ENCODE peak calls at places on chromosomes 6 and 20, in ten cellular contexts. One of them, this sample, is unnamed.

GRCh38 chr6:31558631-31559500 is 11.5 kb downstream of the NFKBIL1 start:
- DNase-seq in H1: no peak
- DNase-seq in breast epithelium: no peak
- DNase-seq in esophagus muscularis mucosa: no peak
- DNase-seq in HCT116: no peak
- DNase-seq in prostate gland: no peak
- DNase-seq in transverse colon: peak; percentile 42
- DNase-seq in sigmoid colon: peak; percentile 69
- DNase-seq in suprapubic skin: no peak
- DNase-seq in upper lobe of left lung: peak; percentile 62
- DNase-seq in this sample: no peak

GRCh38 chr20:25352746-25353145 is 37.9 kb downstream of the ABHD12 start:
- DNase-seq in H1: no peak
- DNase-seq in breast epithelium: no peak
- DNase-seq in esophagus muscularis mucosa: no peak
- DNase-seq in HCT116: no peak
- DNase-seq in prostate gland: no peak
- DNase-seq in transverse colon: no peak
- DNase-seq in sigmoid colon: no peak
- DNase-seq in suprapubic skin: no peak
- DNase-seq in upper lobe of left lung: no peak
- DNase-seq in this sample: no peak

GRCh38 chr6:42751055-42751454 is 5.2 kb upstream of the TBCC start:
- DNase-seq in H1: no peak
- DNase-seq in breast epithelium: no peak
- DNase-seq in esophagus muscularis mucosa: no peak
- DNase-seq in HCT116: no peak
- DNase-seq in prostate gland: no peak
- DNase-seq in transverse colon: no peak
- DNase-seq in sigmoid colon: no peak
- DNase-seq in suprapubic skin: no peak
- DNase-seq in upper lobe of left lung: no peak
- DNase-seq in this sample: no peak

GRCh38 chr6:65557224-65557623 is 149.8 kb downstream of the EYS start:
- DNase-seq in H1: no peak
- DNase-seq in breast epithelium: no peak
- DNase-seq in esophagus muscularis mucosa: no peak
- DNase-seq in HCT116: no peak
- DNase-seq in prostate gland: no peak
- DNase-seq in transverse colon: no peak
- DNase-seq in sigmoid colon: no peak
- DNase-seq in suprapubic skin: no peak
- DNase-seq in upper lobe of left lung: no peak
- DNase-seq in this sample: no peak

GRCh38 chr6:84674395-84674794 is 90.0 kb downstream of the TBX18 start:
- DNase-seq in H1: no peak
- DNase-seq in breast epithelium: no peak
- DNase-seq in esophagus muscularis mucosa: no peak
- DNase-seq in HCT116: no peak
- DNase-seq in prostate gland: no peak
- DNase-seq in transverse colon: no peak
- DNase-seq in sigmoid colon: no peak
- DNase-seq in suprapubic skin: no peak
- DNase-seq in upper lobe of left lung: no peak
- DNase-seq in this sample: no peak

GRCh38 chr20:61883867-61884393 is 181.8 kb downstream of the TAF4 start:
- DNase-seq in H1: no peak
- DNase-seq in breast epithelium: no peak
- DNase-seq in esophagus muscularis mucosa: no peak
- DNase-seq in HCT116: no peak
- DNase-seq in prostate gland: no peak
- DNase-seq in transverse colon: no peak
- DNase-seq in sigmoid colon: no peak
- DNase-seq in suprapubic skin: no peak
- DNase-seq in upper lobe of left lung: no peak
- DNase-seq in this sample: no peak

GRCh38 chr20:17530716-17531536 is at the start of gene BFSP1:
- DNase-seq in H1: peak; percentile 25
- DNase-seq in breast epithelium: peak; percentile 58
- DNase-seq in esophagus muscularis mucosa: no peak
- DNase-seq in HCT116: no peak
- DNase-seq in prostate gland: peak; percentile 22
- DNase-seq in transverse colon: peak; percentile 56
- DNase-seq in sigmoid colon: no peak
- DNase-seq in suprapubic skin: no peak
- DNase-seq in upper lobe of left lung: peak; percentile 48
- DNase-seq in this sample: peak; percentile 68

GRCh38 chr6:111417946-111418345 is 65.1 kb downstream of the REV3L start:
- DNase-seq in H1: no peak
- DNase-seq in breast epithelium: no peak
- DNase-seq in esophagus muscularis mucosa: no peak
- DNase-seq in HCT116: no peak
- DNase-seq in prostate gland: no peak
- DNase-seq in transverse colon: no peak
- DNase-seq in sigmoid colon: no peak
- DNase-seq in suprapubic skin: no peak
- DNase-seq in upper lobe of left lung: no peak
- DNase-seq in this sample: no peak

GRCh38 chr6:71473908-71474307 is 185.3 kb downstream of the OGFRL1 start:
- DNase-seq in H1: no peak
- DNase-seq in breast epithelium: no peak
- DNase-seq in esophagus muscularis mucosa: peak; percentile 93
- DNase-seq in HCT116: no peak
- DNase-seq in prostate gland: no peak
- DNase-seq in transverse colon: peak; percentile 28
- DNase-seq in sigmoid colon: peak; percentile 91
- DNase-seq in suprapubic skin: peak; percentile 92
- DNase-seq in upper lobe of left lung: peak; percentile 85
- DNase-seq in this sample: no peak

GRCh38 chr6:101396552-101397173 is 3.2 kb downstream of the GRIK2 start:
- DNase-seq in H1: no peak
- DNase-seq in breast epithelium: no peak
- DNase-seq in esophagus muscularis mucosa: no peak
- DNase-seq in HCT116: no peak
- DNase-seq in prostate gland: peak; percentile 61
- DNase-seq in transverse colon: peak; percentile 60
- DNase-seq in sigmoid colon: no peak
- DNase-seq in suprapubic skin: no peak
- DNase-seq in upper lobe of left lung: no peak
- DNase-seq in this sample: peak; percentile 59

GRCh38 chr20:64066984-64067605 is 4.1 kb downstream of the TCEA2 start:
- DNase-seq in H1: no peak
- DNase-seq in breast epithelium: no peak
- DNase-seq in esophagus muscularis mucosa: no peak
- DNase-seq in HCT116: no peak
- DNase-seq in prostate gland: no peak
- DNase-seq in transverse colon: no peak
- DNase-seq in sigmoid colon: no peak
- DNase-seq in suprapubic skin: no peak
- DNase-seq in upper lobe of left lung: no peak
- DNase-seq in this sample: no peak

GRCh38 chr6:121670511-121670910 is 235.1 kb downstream of the GJA1 start:
- DNase-seq in H1: no peak
- DNase-seq in breast epithelium: no peak
- DNase-seq in esophagus muscularis mucosa: no peak
- DNase-seq in HCT116: no peak
- DNase-seq in prostate gland: no peak
- DNase-seq in transverse colon: no peak
- DNase-seq in sigmoid colon: no peak
- DNase-seq in suprapubic skin: no peak
- DNase-seq in upper lobe of left lung: no peak
- DNase-seq in this sample: no peak

DNA sequence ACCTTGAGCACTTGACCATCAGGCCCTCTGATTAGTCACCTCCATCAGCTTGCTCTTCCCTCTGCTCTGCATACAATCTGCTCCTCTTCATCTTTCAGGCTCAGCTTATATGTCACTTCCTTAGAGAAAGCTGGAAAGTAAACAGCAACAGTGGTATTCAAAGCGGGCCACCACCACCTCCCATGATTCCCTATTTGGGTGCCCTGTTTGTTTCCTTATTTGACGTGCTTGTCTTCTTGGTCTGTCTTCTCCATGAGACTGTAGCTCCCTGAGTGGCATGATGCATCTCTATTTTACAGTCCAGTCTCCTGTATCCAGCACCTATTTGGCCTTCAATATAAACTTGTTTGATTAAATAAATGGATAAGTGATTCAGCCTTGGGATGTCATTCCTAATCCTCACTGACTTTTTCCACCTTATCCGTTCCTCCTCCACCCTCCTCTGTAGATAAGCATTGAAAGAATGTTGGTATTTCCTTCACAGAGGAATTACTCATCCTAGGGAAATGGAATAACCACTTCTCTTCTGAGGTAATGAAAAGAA is 102.8 kb upstream of the SGK1 start:
- DNase-seq in H1: no peak
- DNase-seq in breast epithelium: no peak
- DNase-seq in esophagus muscularis mucosa: no peak
- DNase-seq in HCT116: no peak
- DNase-seq in prostate gland: no peak
- DNase-seq in transverse colon: no peak
- DNase-seq in sigmoid colon: no peak
- DNase-seq in suprapubic skin: no peak
- DNase-seq in upper lobe of left lung: no peak
- DNase-seq in this sample: no peak
- TF ChIP-seq POLR2AphosphoS5 in H1: no peak
- TF ChIP-seq POLR2AphosphoS5 in breast epithelium: no peak
- TF ChIP-seq POLR2AphosphoS5 in esophagus muscularis mucosa: no peak
- TF ChIP-seq POLR2AphosphoS5 in HCT116: no peak
- TF ChIP-seq POLR2AphosphoS5 in prostate gland: no peak
- TF ChIP-seq POLR2AphosphoS5 in transverse colon: no peak
- TF ChIP-seq POLR2AphosphoS5 in sigmoid colon: no peak
- TF ChIP-seq POLR2AphosphoS5 in suprapubic skin: no peak
- TF ChIP-seq POLR2AphosphoS5 in upper lobe of left lung: no peak
- TF ChIP-seq POLR2AphosphoS5 in this sample: no peak

DNA sequence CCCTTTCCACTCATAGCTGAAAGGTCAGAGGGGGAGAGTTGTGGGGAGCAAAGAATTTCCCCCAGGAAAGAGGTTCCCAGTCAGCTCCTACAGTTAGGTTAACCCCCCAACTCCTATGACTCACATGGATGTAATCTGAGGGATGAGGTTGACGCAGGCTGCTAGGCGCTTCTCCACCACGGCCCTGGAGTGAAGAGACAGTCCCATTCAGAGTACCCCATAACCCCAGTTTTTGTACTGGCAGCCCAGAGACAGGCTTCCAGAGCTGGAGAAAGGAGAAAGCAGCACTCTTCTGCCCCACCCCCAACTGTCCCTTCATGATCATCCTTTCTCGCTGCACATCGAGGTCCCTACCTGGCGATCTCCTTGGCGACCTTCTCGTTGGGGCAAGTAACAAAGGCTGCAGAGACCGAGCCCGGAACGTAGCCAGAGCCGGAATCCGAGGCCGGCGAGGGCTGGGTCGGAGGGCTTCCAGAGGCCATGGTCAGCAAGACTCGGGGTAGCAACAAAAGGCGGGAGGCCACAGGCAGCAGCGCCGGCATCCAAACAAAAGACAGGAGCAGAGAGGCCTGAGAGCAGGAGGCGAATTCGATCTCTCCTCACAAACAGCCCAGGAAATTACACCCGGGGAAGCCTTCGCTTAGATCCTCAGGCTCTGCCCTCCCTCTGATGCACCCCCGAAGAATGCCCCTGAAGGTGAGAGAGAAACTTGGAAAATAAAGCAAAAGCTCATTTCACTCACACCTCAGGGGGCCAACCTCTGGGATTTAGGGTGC is 592 bp downstream of the CUTA start:
- DNase-seq in H1: no peak
- DNase-seq in breast epithelium: no peak
- DNase-seq in esophagus muscularis mucosa: no peak
- DNase-seq in HCT116: no peak
- DNase-seq in prostate gland: peak; percentile 14
- DNase-seq in transverse colon: no peak
- DNase-seq in sigmoid colon: no peak
- DNase-seq in suprapubic skin: peak; percentile 74
- DNase-seq in upper lobe of left lung: no peak
- DNase-seq in this sample: no peak
- TF ChIP-seq POLR2A in H1: no peak
- TF ChIP-seq POLR2A in breast epithelium: no peak
- TF ChIP-seq POLR2A in esophagus muscularis mucosa: no peak
- TF ChIP-seq POLR2A in HCT116: no peak
- TF ChIP-seq POLR2A in prostate gland: no peak
- TF ChIP-seq POLR2A in transverse colon: no peak
- TF ChIP-seq POLR2A in sigmoid colon: no peak
- TF ChIP-seq POLR2A in suprapubic skin: no peak
- TF ChIP-seq POLR2A in upper lobe of left lung: no peak
- TF ChIP-seq POLR2A in this sample: no peak

DNA sequence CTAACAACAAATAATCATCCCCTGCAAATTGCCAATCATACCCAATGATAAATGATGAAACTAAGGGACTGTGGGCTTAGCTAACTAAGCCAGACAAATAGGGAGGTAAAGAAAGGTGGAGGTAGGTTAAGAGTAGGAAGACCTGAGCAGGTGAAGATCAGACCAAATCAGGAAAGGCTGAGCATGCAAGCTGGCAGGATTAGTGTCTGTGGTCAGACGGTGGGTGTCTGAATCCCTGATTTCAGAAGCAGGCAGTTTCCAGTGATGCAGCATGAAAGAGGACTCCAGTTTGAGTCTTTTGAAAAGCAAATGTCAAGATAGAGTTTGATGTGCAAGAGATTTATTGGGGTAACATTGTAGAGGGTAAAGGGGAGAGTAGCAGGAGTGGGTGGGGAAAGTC is 181.4 kb upstream of the MYLIP start:
- DNase-seq in H1: no peak
- DNase-seq in breast epithelium: no peak
- DNase-seq in esophagus muscularis mucosa: no peak
- DNase-seq in HCT116: no peak
- DNase-seq in prostate gland: no peak
- DNase-seq in transverse colon: no peak
- DNase-seq in sigmoid colon: no peak
- DNase-seq in suprapubic skin: no peak
- DNase-seq in upper lobe of left lung: no peak
- DNase-seq in this sample: no peak
- TF ChIP-seq CTCF in H1: no peak
- TF ChIP-seq CTCF in breast epithelium: no peak
- TF ChIP-seq CTCF in esophagus muscularis mucosa: no peak
- TF ChIP-seq CTCF in HCT116: no peak
- TF ChIP-seq CTCF in prostate gland: no peak
- TF ChIP-seq CTCF in transverse colon: no peak
- TF ChIP-seq CTCF in sigmoid colon: no peak
- TF ChIP-seq CTCF in suprapubic skin: no peak
- TF ChIP-seq CTCF in upper lobe of left lung: no peak
- TF ChIP-seq CTCF in this sample: no peak

DNA sequence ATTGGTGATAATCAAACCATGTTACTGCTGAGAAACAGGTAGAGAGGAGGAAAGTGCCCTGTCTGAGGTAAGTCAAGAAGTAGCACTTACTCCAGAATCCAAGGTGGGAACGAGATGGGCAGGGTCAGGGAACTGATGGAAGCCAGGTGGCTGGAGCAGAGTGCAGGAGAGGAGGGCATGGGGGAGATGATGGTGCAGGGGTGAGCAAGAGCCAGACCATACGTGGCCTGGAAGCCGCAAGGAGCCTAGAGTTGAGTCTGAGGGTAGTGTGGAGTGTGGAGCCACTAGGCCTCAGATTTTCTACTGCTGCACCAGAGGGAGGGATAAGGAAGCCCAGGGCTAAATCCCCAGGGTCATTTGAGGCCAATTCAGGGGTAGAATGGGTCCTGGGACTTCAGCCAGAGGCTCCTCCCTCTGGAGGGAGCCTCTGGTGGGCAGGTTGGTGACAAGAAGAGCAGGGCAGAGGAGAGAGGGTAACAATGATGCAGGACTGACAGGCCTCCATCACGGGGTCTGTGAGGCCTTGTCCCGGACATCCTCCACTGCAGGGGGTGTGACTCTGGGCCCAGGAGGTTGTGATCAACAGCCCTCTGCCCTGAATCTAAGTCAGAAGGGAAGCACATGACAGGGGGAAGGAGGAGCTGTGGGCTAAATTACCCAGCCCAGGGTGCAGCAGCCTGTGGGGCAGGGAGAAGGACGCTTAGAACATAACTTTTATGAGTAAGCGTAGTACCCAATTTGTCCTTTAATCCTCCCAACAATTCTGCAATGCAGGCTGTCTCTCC is 28.7 kb downstream of the COX4I2 start:
- DNase-seq in H1: no peak
- DNase-seq in breast epithelium: no peak
- DNase-seq in esophagus muscularis mucosa: no peak
- DNase-seq in HCT116: no peak
- DNase-seq in prostate gland: no peak
- DNase-seq in transverse colon: peak; percentile 73
- DNase-seq in sigmoid colon: peak; percentile 79
- DNase-seq in suprapubic skin: peak; percentile 84
- DNase-seq in upper lobe of left lung: peak; percentile 72
- DNase-seq in this sample: no peak
- TF ChIP-seq POLR2AphosphoS5 in H1: no peak
- TF ChIP-seq POLR2AphosphoS5 in breast epithelium: peak; percentile 19
- TF ChIP-seq POLR2AphosphoS5 in esophagus muscularis mucosa: peak; percentile 31
- TF ChIP-seq POLR2AphosphoS5 in HCT116: peak; percentile 23
- TF ChIP-seq POLR2AphosphoS5 in prostate gland: no peak
- TF ChIP-seq POLR2AphosphoS5 in transverse colon: no peak
- TF ChIP-seq POLR2AphosphoS5 in sigmoid colon: no peak
- TF ChIP-seq POLR2AphosphoS5 in suprapubic skin: no peak
- TF ChIP-seq POLR2AphosphoS5 in upper lobe of left lung: no peak
- TF ChIP-seq POLR2AphosphoS5 in this sample: no peak

This sample was measured in stomach.